ENCODE peak calls at places on chromosomes 11 and 22, in seven cellular contexts. A is Kasumi-1; G is GM12865; E is T-cell; V is RCC 7860; U is glutamatergic neuron; O is activated T-cell treated with anti-CD3 and anti-CD28 coated beads, Interleukin-2, amount 50 U/mL, for 48 hours. S is an unnamed sample.

GRCh38 chr11:36155301-36155700 is 133.9 kb downstream of the COMMD9 start:
- DNase-seq in A (no peak), G (no peak), E (no peak), V (no peak), U (no peak), O (no peak), S (no peak)

GRCh38 chr22:32949719-32950118 is 108.5 kb downstream of the SYN3 start:
- DNase-seq in A (no peak), G (no peak), E (no peak), V (no peak), U (no peak), O (no peak), S (no peak)

GRCh38 chr22:43521716-43522115 is 109.9 kb downstream of the MPPED1 start:
- DNase-seq in A (no peak), G (no peak), E (no peak), V (no peak), U (no peak), O (no peak), S (no peak)

GRCh38 chr11:69479591-69480271 is 1.7 kb upstream of the LINC01488 start:
- DNase-seq in A (no peak), G (no peak), E (no peak), V (no peak), U (no peak), O (no peak), S (peak)

GRCh38 chr11:111557425-111558111 is 17.0 kb downstream of the LAYN start:
- DNase-seq in A (no peak), G (no peak), E (no peak), V (peak), U (no peak), O (no peak), S (no peak)

GRCh38 chr11:113906038-113906437 is 1.4 kb downstream of the HTR3B start:
- DNase-seq in A (no peak), G (peak), E (no peak), V (no peak), U (no peak), O (no peak), S (no peak)

GRCh38 chr11:707817-708420 is 1.9 kb downstream of the EPS8L2 start:
- DNase-seq in A (no peak), G (no peak), E (no peak), V (peak), U (no peak), O (no peak), S (no peak)

GRCh38 chr22:49994361-49995058 is 18.1 kb downstream of the IL17REL start:
- DNase-seq in A (no peak), G (no peak), E (no peak), V (no peak), U (no peak), O (peak), S (no peak)